ENCODE peak calls at places on chromosomes 3 and 15, in four cellular contexts. G, Y, O and U are unnamed samples.

GRCh38 chr3:61562810-61563613 is 1.6 kb downstream of the PTPRG start:
- DNase-seq in Y (peak; percentile 39), O (peak; percentile 60), G (no peak), U (peak; percentile 44)

GRCh38 chr15:66775127-66776105 is 73.4 kb downstream of the SMAD6 start:
- DNase-seq in G (no peak), Y (no peak), O (peak; percentile 60), U (no peak)

GRCh38 chr3:172126741-172127140 is 87.4 kb downstream of the FNDC3B start:
- DNase-seq in G (no peak), Y (peak; percentile 74), O (no peak), U (no peak)

GRCh38 chr3:178194547-178194946 is 341.7 kb upstream of the KCNMB2 start:
- DNase-seq in O (no peak), G (no peak), Y (no peak), U (no peak)

GRCh38 chr15:39174332-39174731 is 406.5 kb upstream of the THBS1 start:
- DNase-seq in Y (no peak), O (no peak), G (no peak), U (no peak)

GRCh38 chr3:108132727-108133373 is 42.0 kb upstream of the CD47 start:
- DNase-seq in Y (no peak), O (no peak), G (no peak), U (no peak)

GRCh38 chr3:59737209-59737608 is 687.4 kb upstream of the CFAP20DC start:
- DNase-seq in O (no peak), G (no peak), Y (no peak), U (no peak)

GRCh38 chr3:127049390-127049789 is 66.5 kb downstream of the PLXNA1 start:
- DNase-seq in G (no peak), Y (peak; percentile 52), O (no peak), U (no peak)

GRCh38 chr15:94403246-94403824 is 172.0 kb downstream of the MCTP2 start:
- DNase-seq in O (no peak), G (no peak), Y (no peak), U (no peak)

GRCh38 chr15:81327526-81327925 is 3.6 kb upstream of the STARD5 start:
- DNase-seq in O (no peak), G (no peak), Y (no peak), U (no peak)

GRCh38 chr3:46503194-46503924 is 5.6 kb downstream of the RTP3 start:
- DNase-seq in O (no peak), G (peak; percentile 26), Y (no peak), U (no peak)

GRCh38 chr3:128554465-128555097 is 61.6 kb upstream of the GATA2 start:
- DNase-seq in G (no peak), Y (no peak), O (no peak), U (no peak)

GRCh38 chr3:79846148-79846933 is 78.5 kb upstream of the ROBO1 start:
- DNase-seq in G (peak; percentile 4), Y (peak; percentile 74), O (no peak), U (no peak)

GRCh38 chr3:123521179-123521969 is 63.5 kb downstream of the HACD2 start:
- DNase-seq in O (no peak), Y (no peak), G (no peak), U (no peak)

GRCh38 chr3:107222927-107223326 is 154.3 kb upstream of the CCDC54 start:
- DNase-seq in O (no peak), G (no peak), Y (no peak), U (no peak)

GRCh38 chr3:10370429-10370828 is 49.5 kb upstream of the SEC13 start:
- DNase-seq in O (peak; percentile 46), Y (no peak), G (no peak), U (no peak)

GRCh38 chr15:39461536-39462140 is 119.2 kb upstream of the THBS1 start:
- DNase-seq in Y (no peak), G (no peak), O (no peak), U (no peak)

GRCh38 chr15:39145854-39146253 is 435.0 kb upstream of the THBS1 start:
- DNase-seq in O (no peak), Y (no peak), G (no peak), U (no peak)

GRCh38 chr3:11835028-11835639 is 11.6 kb downstream of the TAMM41 start:
- DNase-seq in G (peak; percentile 24), O (peak; percentile 44), Y (peak; percentile 53), U (peak; percentile 27)

GRCh38 chr3:42544492-42545283 is 37.1 kb downstream of the SEC22C start:
- DNase-seq in Y (no peak), G (no peak), O (no peak), U (peak; percentile 39)

GRCh38 chr3:133410191-133410892 is 10.5 kb downstream of the BFSP2 start:
- DNase-seq in O (no peak), G (no peak), Y (no peak), U (no peak)

GRCh38 chr15:74385442-74386132 is 18.1 kb upstream of the CYP11A1 start:
- DNase-seq in O (no peak), Y (no peak), G (no peak), U (no peak)

GRCh38 chr3:32814371-32814770 is 3.4 kb upstream of the TRIM71 start:
- DNase-seq in Y (peak; percentile 58), G (no peak), O (no peak), U (no peak)

GRCh38 chr15:73985101-73985873 is 6.8 kb downstream of the STOML1 start:
- DNase-seq in Y (no peak), G (no peak), O (no peak), U (no peak)

DNA sequence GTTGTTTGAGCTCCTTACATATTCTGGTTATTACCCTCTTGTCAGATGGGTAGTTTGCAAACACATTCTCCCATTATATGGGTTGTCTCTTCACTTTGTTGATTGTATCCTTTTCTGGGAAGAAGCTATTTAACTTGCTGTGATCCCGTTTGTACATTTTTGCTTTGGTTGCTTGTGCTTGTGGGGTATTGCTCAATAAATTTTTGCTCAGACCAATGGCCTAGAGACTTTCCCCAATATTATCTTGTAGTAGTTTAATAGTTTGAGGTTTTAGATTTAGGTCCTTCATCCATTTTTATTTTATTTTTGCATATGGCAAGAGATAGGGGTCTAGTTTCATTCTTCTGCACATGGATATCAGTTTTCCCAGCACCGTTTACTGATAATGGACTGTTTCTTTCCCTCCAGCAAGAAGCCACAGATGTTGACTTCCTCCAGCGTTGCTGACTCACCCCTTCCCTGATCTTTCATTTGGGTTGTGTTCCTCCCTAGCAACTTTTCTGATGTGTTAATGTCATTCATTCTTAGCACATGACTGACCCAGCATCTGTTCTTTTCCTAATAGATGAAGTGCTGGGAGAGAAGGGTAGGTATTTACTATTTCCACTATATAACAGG is 166.7 kb upstream of the SGO1 start:
- DNase-seq in O (no peak), G (no peak), Y (no peak), U (no peak)
- TF ChIP-seq EZH2phosphoT487 in O (no peak), G (no peak), Y (no peak), U (no peak)

GRCh38 chr3:52265387-52265786 is 13.1 kb downstream of the WDR82 start:
- DNase-seq in O (no peak), Y (no peak), G (no peak), U (no peak)
- TF ChIP-seq CTCF in O (no peak), Y (peak; percentile 39), G (peak; percentile 49), U (no peak)

GRCh38 chr15:58222698-58223097 is 84.5 kb downstream of the AQP9 start:
- DNase-seq in O (no peak), Y (no peak), G (no peak), U (no peak)
- H2AFZ ChIP-seq in O (no peak overlapping the region), Y (peak overlapping the region; percentile 7), G (no peak overlapping the region), U (no peak overlapping the region)

GRCh38 chr15:72782993-72783562 is 480 bp downstream of the ADPGK start:
- DNase-seq in Y (peak; percentile 43), O (no peak), G (peak; percentile 56), U (no peak)
- TF ChIP-seq EZH2phosphoT487 in Y (no peak), O (no peak), G (no peak), U (no peak)

GRCh38 chr15:96242761-96243160 is 87.7 kb upstream of the NR2F2 start:
- DNase-seq in O (no peak), Y (no peak), G (no peak), U (no peak)

GRCh38 chr15:96245252-96245651 is 85.2 kb upstream of the NR2F2 start:
- DNase-seq in Y (no peak), G (no peak), O (no peak), U (no peak)

GRCh38 chr15:96247631-96248305 is 82.7 kb upstream of the NR2F2 start:
- DNase-seq in Y (no peak), O (no peak), G (no peak), U (no peak)

GRCh38 chr15:96243701-96244100 is 86.8 kb upstream of the NR2F2 start:
- DNase-seq in G (no peak), O (no peak), Y (no peak), U (no peak)

GRCh38 chr15:96246057-96246456 is 84.4 kb upstream of the NR2F2 start:
- DNase-seq in Y (peak; percentile 37), G (no peak), O (no peak), U (no peak)
- TF ChIP-seq CTCF in Y (no peak), G (no peak), O (no peak), U (no peak)

GRCh38 chr15:37594431-37594830 is 340.0 kb upstream of the TMCO5A start:
- DNase-seq in Y (no peak), G (no peak), O (no peak), U (no peak)
- H2AFZ ChIP-seq in Y (peak overlapping the region; percentile 57), G (no peak overlapping the region), O (peak overlapping the region; percentile 25), U (no peak overlapping the region)